ENCODE peak calls at places on chromosomes 2 and 18, in five cellular contexts. A is K562, J is OCI-LY7, R is psoas muscle, H is breast epithelium. X is an unnamed sample.

GRCh38 chr18:49052891-49053644 is 102.3 kb upstream of the SMAD7 start:
- DNase-seq in A (no peak), J (no peak), R (no peak), H (no peak), X (no peak)

GRCh38 chr2:6650311-6650710 is 215.4 kb downstream of the CMPK2 start:
- DNase-seq in A (no peak), J (no peak), R (no peak), H (no peak), X (no peak)

GRCh38 chr18:56252456-56252855 is 385.9 kb downstream of the TXNL1 start:
- DNase-seq in A (no peak), J (no peak), R (no peak), H (no peak), X (no peak)

GRCh38 chr2:128727914-128728313 is 409.2 kb upstream of the HS6ST1 start:
- DNase-seq in A (no peak), J (no peak), R (no peak), H (no peak), X (no peak)

GRCh38 chr2:241018051-241018891 is 19.9 kb downstream of the SNED1 start:
- DNase-seq in A (no peak), J (no peak), R (peak; percentile 49), H (peak; percentile 10), X (no peak)

GRCh38 chr2:227578642-227579041 is 20.1 kb upstream of the SCYGR2 start:
- DNase-seq in A (no peak), J (no peak), R (no peak), H (no peak), X (no peak)

GRCh38 chr2:144215207-144215606 is 304.7 kb downstream of the ZEB2 start:
- DNase-seq in A (no peak), J (no peak), R (no peak), H (no peak), X (no peak)

GRCh38 chr18:25921677-25922421 is 168.6 kb downstream of the SS18 start:
- DNase-seq in A (peak; percentile 85), J (peak; percentile 73), R (no peak), H (no peak), X (peak; percentile 64)

GRCh38 chr2:120587326-120587996 is 148.2 kb upstream of the GLI2 start:
- DNase-seq in A (no peak), J (no peak), R (no peak), H (no peak), X (no peak)

GRCh38 chr2:120305296-120305695 is 40.6 kb upstream of the INHBB start:
- DNase-seq in A (peak; percentile 58), J (no peak), R (no peak), H (no peak), X (peak; percentile 78)

GRCh38 chr2:47205576-47206141 is 50.6 kb upstream of the STPG4 start:
- DNase-seq in A (peak; percentile 82), J (no peak), R (no peak), H (no peak), X (peak; percentile 69)

GRCh38 chr18:70200286-70200685 is 5.2 kb downstream of the RTTN start:
- DNase-seq in A (no peak), J (no peak), R (no peak), H (no peak), X (peak; percentile 24)

GRCh38 chr2:42049411-42050349 is 1.9 kb downstream of the PKDCC start:
- DNase-seq in A (no peak), J (no peak), R (no peak), H (no peak), X (no peak)

GRCh38 chr18:33924576-33924975 is 300.1 kb downstream of the NOL4 start:
- DNase-seq in A (no peak), J (no peak), R (no peak), H (no peak), X (no peak)

GRCh38 chr2:195628666-195629065 is 28.4 kb upstream of the SLC39A10 start:
- DNase-seq in A (no peak), J (no peak), R (no peak), H (no peak), X (no peak)

GRCh38 chr18:80175451-80176235 is 66.6 kb downstream of the ADNP2 start:
- DNase-seq in A (no peak), J (no peak), R (no peak), H (no peak), X (no peak)

GRCh38 chr18:58413667-58414628 is 214.9 kb downstream of the ALPK2 start:
- DNase-seq in A (no peak), J (no peak), R (no peak), H (no peak), X (no peak)

GRCh38 chr2:155310589-155310988 is 612.1 kb downstream of the KCNJ3 start:
- DNase-seq in A (peak; percentile 29), J (peak; percentile 50), R (no peak), H (no peak), X (no peak)

GRCh38 chr2:43346619-43347018 is 120.2 kb upstream of the ZFP36L2 start:
- DNase-seq in A (no peak), J (no peak), R (no peak), H (no peak), X (no peak)

GRCh38 chr2:239897596-239898235 is 127.4 kb downstream of the NDUFA10 start:
- DNase-seq in A (no peak), J (no peak), R (no peak), H (no peak), X (no peak)

GRCh38 chr2:134281815-134282419 is 28.0 kb downstream of the MGAT5 start:
- DNase-seq in A (no peak), J (no peak), R (no peak), H (no peak), X (no peak)

GRCh38 chr2:42046819-42047487 is 868 bp upstream of the PKDCC start:
- DNase-seq in A (peak; percentile 21), J (no peak), R (no peak), H (no peak), X (peak; percentile 84)

GRCh38 chr2:168246483-168247340 is 683 bp downstream of the STK39 start:
- DNase-seq in A (peak; percentile 68), J (peak; percentile 83), R (peak; percentile 76), H (peak; percentile 38), X (peak; percentile 50)

GRCh38 chr2:65527451-65528240 is 95.2 kb upstream of the SPRED2 start:
- DNase-seq in A (peak; percentile 87), J (no peak), R (no peak), H (no peak), X (no peak)

GRCh38 chr18:8167673-8168072 is 441.6 kb upstream of the RAB12 start:
- DNase-seq in A (no peak), J (no peak), R (no peak), H (no peak), X (no peak)

GRCh38 chr18:63511285-63511684 is 30.9 kb upstream of the SERPINB12 start:
- DNase-seq in A (peak; percentile 38), J (peak; percentile 7), R (no peak), H (no peak), X (peak; percentile 60)

GRCh38 chr18:34796013-34796657 is 86.0 kb downstream of the DTNA start:
- DNase-seq in A (no peak), J (no peak), R (no peak), H (no peak), X (no peak)

GRCh38 chr2:177429688-177430325 is 37.2 kb downstream of the AGPS start:
- DNase-seq in A (no peak), J (no peak), R (no peak), H (no peak), X (no peak)

GRCh38 chr2:78973630-78974029 is 51.9 kb upstream of the REG3G start:
- DNase-seq in A (no peak), J (no peak), R (no peak), H (no peak), X (no peak)

GRCh38 chr2:2577366-2577765 is 246.3 kb upstream of the MYT1L start:
- DNase-seq in A (no peak), J (no peak), R (no peak), H (no peak), X (no peak)

GRCh38 chr2:86341470-86341869 is 4.0 kb upstream of the REEP1 start:
- DNase-seq in A (no peak), J (no peak), R (no peak), H (no peak), X (no peak)

GRCh38 chr2:143452817-143453462 is 323.7 kb downstream of the ARHGAP15 start:
- DNase-seq in A (no peak), J (no peak), R (no peak), H (no peak), X (no peak)

GRCh38 chr18:3667255-3668137 is 217.5 kb downstream of the TGIF1 start:
- DNase-seq in A (no peak), J (no peak), R (no peak), H (no peak), X (no peak)
- TF ChIP-seq CTCF in A (no peak), J (no peak), R (no peak), H (no peak), X (no peak)

GRCh38 chr2:232772540-232772939 is 3.8 kb downstream of the KCNJ13 start:
- DNase-seq in A (no peak), J (peak; percentile 87), R (no peak), H (no peak), X (no peak)
- H3K36me3 ChIP-seq in A (peaks cover 51% of the 10 kb centered on the region), J (peaks cover 42% of the 10 kb centered on the region), R (peaks cover 47% of the 10 kb centered on the region), H (no peaks in the 10 kb centered on the region), X (peaks cover 15% of the 10 kb centered on the region)

GRCh38 chr18:44821924-44822323 is 141.2 kb downstream of the SETBP1 start:
- DNase-seq in A (no peak), J (no peak), R (no peak), H (no peak), X (no peak)
- TF ChIP-seq CTCF in A (no peak), J (no peak), R (no peak), H (no peak), X (no peak)

GRCh38 chr2:190930411-190930810 is 49.8 kb downstream of the GLS start:
- DNase-seq in A (no peak), J (no peak), R (no peak), H (no peak), X (no peak)
- H3K36me3 ChIP-seq in A (peaks cover 56% of the 10 kb centered on the region), J (peaks cover 64% of the 10 kb centered on the region), R (peaks cover 75% of the 10 kb centered on the region), H (no peaks in the 10 kb centered on the region), X (peaks cover 11% of the 10 kb centered on the region)

GRCh38 chr18:13453714-13454113 is 235.2 kb downstream of the LDLRAD4 start:
- DNase-seq in A (no peak), J (no peak), R (no peak), H (no peak), X (no peak)
- TF ChIP-seq CTCF in A (no peak), J (no peak), R (no peak), H (no peak), X (no peak)

X was measured in WERI-Rb-1.